ENCODE peak calls at places on chromosomes 11 and 22, in four cellular contexts. N is effector memory CD4-positive, alpha-beta T cell; V is body of pancreas; R is neuronal stem cell. B is an unnamed sample.

GRCh38 chr11:65588199-65589054 is 7.2 kb downstream of the KCNK7 start:
- DNase-seq in R (no peak), V (peak; percentile 74), N (peak; percentile 67), B (peak; percentile 38)

GRCh38 chr22:47203554-47203991 is 441.1 kb downstream of the TBC1D22A start:
- DNase-seq in N (no peak), R (no peak), V (peak; percentile 12), B (no peak)

GRCh38 chr11:57640068-57640800 is 9.5 kb downstream of the YPEL4 start:
- DNase-seq in R (no peak), V (no peak), N (no peak), B (no peak)

GRCh38 chr11:34158661-34159060 is 53.2 kb downstream of the NAT10 start:
- DNase-seq in N (no peak), V (no peak), R (no peak), B (no peak)

GRCh38 chr11:8566613-8567210 is 27.3 kb downstream of the STK33 start:
- DNase-seq in R (peak; percentile 32), N (no peak), V (no peak), B (no peak)

GRCh38 chr22:28146401-28147304 is 227.6 kb upstream of the PITPNB start:
- DNase-seq in N (no peak), V (no peak), R (no peak), B (no peak)

GRCh38 chr11:75715688-75716087 is 1.9 kb upstream of the MOGAT2 start:
- DNase-seq in V (no peak), R (no peak), N (no peak), B (no peak)

GRCh38 chr11:62398011-62398994 is 20.5 kb upstream of the SCGB1A1 start:
- DNase-seq in N (no peak), V (no peak), R (no peak), B (no peak)

GRCh38 chr11:59802639-59803176 is 7.9 kb downstream of the MRPL16 start:
- DNase-seq in N (peak; percentile 7), V (no peak), R (peak; percentile 4), B (no peak)

GRCh38 chr11:72584293-72584921 is 89.8 kb downstream of the PDE2A start:
- DNase-seq in V (peak; percentile 27), N (peak; percentile 15), R (no peak), B (no peak)

GRCh38 chr11:78575478-78575877 is 814 bp upstream of the NARS2 start:
- DNase-seq in R (no peak), V (no peak), N (no peak), B (no peak)

GRCh38 chr11:69400769-69401590 is 80.5 kb upstream of the LINC01488 start:
- DNase-seq in N (no peak), V (peak; percentile 9), R (no peak), B (no peak)

GRCh38 chr22:42596376-42596775 is 18.3 kb downstream of the POLDIP3 start:
- DNase-seq in R (no peak), N (no peak), V (no peak), B (no peak)

GRCh38 chr22:43168416-43169309 is 17.3 kb downstream of the TSPO start:
- DNase-seq in V (no peak), R (no peak), N (no peak), B (no peak)

GRCh38 chr11:105582497-105582896 is 27.4 kb upstream of the GRIA4 start:
- DNase-seq in V (no peak), R (no peak), N (no peak), B (no peak)

GRCh38 chr11:46352063-46352841 is 5.0 kb downstream of the DGKZ start:
- DNase-seq in R (no peak), V (peak; percentile 91), N (peak; percentile 75), B (peak; percentile 17)

GRCh38 chr11:110856993-110857812 is 145.0 kb upstream of the ARHGAP20 start:
- DNase-seq in N (no peak), V (no peak), R (no peak), B (no peak)
- H3K27ac ChIP-seq in N (no peak overlapping the region), V (no peak overlapping the region), R (no peak overlapping the region), B (no peak overlapping the region)

DNA sequence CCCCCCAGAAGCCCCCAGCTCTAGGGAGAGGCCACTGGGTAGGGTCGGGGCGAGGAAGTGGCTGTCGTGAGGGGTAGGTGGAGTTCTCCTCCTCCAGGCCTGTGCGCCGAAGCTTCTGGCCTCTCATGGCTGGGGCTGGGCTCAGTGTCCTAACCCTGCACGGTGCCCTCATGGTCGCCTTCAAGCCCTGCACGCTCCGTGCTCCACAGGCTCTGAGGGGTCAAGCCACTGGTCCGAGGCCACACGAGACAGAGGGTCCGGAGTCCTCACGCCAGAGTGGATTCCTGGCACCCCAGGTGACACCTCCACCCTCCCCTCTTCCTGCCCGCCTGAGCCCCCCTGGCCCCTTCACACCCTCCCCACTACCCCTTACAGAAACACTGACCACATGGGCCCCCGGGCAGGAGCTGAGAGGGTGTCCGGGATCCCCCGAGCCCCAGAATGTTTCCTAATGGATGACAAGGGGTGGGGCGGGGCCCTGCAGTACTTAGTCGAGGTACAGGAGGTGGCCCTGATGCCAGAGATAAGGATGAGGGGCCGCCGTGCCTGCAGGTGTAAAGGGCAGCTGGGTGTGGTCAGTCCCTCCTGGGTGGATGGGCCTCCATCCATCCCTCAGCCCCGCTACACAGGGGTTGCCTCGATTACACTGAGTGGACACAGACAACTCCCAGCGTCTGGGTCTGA is 1.0 kb upstream of the CDHR5 start:
- DNase-seq in R (no peak), V (peak; percentile 11), N (no peak), B (no peak)
- H3K27ac ChIP-seq in R (no peak overlapping the region), V (no peak overlapping the region), N (no peak overlapping the region), B (no peak overlapping the region)

DNA sequence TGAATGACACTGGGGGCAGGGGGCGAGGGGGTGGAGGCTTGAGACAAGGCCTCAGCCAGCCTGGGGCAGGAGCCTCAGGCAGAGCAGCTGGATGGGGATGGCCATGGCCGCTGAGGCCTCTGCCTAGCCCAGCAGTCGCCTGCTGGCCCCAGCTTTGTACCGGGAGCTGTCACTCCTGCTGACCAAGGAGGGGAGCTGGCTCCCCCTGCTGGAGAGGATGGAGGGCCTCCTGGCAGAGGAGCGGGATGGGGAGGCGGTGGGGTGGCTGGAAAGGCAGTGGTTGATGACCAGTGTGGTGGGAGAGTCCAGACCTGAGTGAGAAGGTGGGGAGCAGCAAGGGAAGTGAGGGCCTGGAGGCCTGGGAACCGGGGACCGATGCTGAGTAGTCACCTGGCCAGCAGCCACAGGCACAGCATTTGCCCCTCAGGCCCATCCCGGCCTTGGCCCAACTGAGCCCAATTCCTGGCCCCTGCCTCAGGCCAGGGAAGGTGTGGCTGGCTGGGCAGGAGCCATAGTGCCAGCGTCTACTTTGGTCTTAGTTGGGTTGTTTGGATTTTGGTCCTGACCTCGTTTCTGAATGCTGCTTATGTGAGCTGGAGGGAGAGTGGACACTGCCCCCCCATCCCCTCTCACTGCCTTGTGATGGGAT is 6.0 kb upstream of the SUSD2 start:
- DNase-seq in R (peak; percentile 49), N (peak; percentile 28), V (peak; percentile 82), B (peak; percentile 30)
- H3K27ac ChIP-seq in R (no peak overlapping the region), N (no peak overlapping the region), V (no peak overlapping the region), B (peak overlapping the region; percentile 16)

GRCh38 chr22:45102896-45103420 is 60.8 kb upstream of the NUP50 start:
- DNase-seq in N (no peak), V (no peak), R (no peak), B (no peak)
- H3K27ac ChIP-seq in N (no peak overlapping the region), V (no peak overlapping the region), R (no peak overlapping the region), B (no peak overlapping the region)

DNA sequence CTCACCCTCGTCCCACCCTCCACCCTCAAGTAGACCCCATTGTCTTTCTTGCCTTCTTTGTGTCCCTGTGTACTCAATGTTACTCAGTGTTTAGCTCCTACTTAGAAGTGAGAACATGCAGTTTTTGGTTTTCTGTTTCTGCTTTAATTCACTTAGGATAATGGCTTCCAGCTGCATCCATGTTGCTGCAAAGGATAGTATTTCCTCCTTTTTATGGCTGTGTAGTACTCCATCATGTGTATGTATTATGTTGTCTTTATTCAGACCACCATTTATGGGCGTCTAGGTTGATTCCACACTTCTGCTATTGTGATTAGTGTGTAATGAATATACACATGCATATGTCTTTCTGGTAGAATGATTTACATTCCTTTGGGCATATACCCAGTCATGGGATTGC is 73.6 kb downstream of the SIK2 start:
- DNase-seq in V (no peak), N (no peak), R (no peak), B (no peak)
- H3K27ac ChIP-seq in V (no peak overlapping the region), N (no peak overlapping the region), R (no peak overlapping the region), B (no peak overlapping the region)

GRCh38 chr22:22159384-22159783 is 85.2 kb upstream of the VPREB1 start:
- DNase-seq in N (no peak), V (no peak), R (no peak), B (no peak)

GRCh38 chr22:22158965-22159364 is 85.6 kb upstream of the VPREB1 start:
- DNase-seq in N (no peak), V (no peak), R (no peak), B (no peak)

GRCh38 chr22:22156716-22157499 is 87.7 kb upstream of the VPREB1 start:
- DNase-seq in N (peak; percentile 11), V (peak; percentile 78), R (peak; percentile 51), B (no peak)

GRCh38 chr22:22157500-22157822 is 87.1 kb upstream of the VPREB1 start:
- DNase-seq in N (no peak), V (no peak), R (no peak), B (no peak)

GRCh38 chr22:22158207-22158816 is 86.3 kb upstream of the VPREB1 start:
- DNase-seq in V (no peak), R (no peak), N (no peak), B (no peak)
- H3K27ac ChIP-seq in V (no peak overlapping the region), R (no peak overlapping the region), N (no peak overlapping the region), B (no peak overlapping the region)

GRCh38 chr22:39024923-39025322 is 4.0 kb downstream of the APOBEC3D start:
- DNase-seq in V (no peak), N (no peak), R (no peak), B (no peak)
- H3K27ac ChIP-seq in V (no peak overlapping the region), N (peak overlapping the region; percentile 51), R (no peak overlapping the region), B (no peak overlapping the region)

GRCh38 chr11:81245791-81246190 is 1487.9 kb downstream of the FAM181B start:
- DNase-seq in N (no peak), R (no peak), V (no peak), B (no peak)

DNA sequence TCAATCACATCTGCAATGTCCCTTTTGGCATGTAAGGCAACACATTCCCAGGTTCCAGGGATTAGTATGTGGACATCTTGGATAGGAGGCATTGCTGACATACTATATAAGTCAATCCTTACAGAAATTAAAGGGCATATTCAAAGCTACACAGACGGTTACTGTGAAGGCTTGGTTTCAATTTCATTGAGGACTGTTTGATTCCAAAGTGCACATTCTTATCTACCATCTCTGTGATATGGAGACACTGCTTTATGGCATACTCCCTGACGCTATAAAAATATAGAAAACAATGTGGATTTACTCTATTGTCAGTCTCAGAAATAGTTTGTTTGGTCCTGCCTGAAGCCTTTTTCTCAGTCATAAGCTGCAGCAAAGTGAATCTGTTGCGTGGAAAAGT is 1486.7 kb downstream of the FAM181B start:
- DNase-seq in N (no peak), V (no peak), R (no peak), B (no peak)
- H3K27ac ChIP-seq in N (no peak overlapping the region), V (no peak overlapping the region), R (no peak overlapping the region), B (no peak overlapping the region)

DNA sequence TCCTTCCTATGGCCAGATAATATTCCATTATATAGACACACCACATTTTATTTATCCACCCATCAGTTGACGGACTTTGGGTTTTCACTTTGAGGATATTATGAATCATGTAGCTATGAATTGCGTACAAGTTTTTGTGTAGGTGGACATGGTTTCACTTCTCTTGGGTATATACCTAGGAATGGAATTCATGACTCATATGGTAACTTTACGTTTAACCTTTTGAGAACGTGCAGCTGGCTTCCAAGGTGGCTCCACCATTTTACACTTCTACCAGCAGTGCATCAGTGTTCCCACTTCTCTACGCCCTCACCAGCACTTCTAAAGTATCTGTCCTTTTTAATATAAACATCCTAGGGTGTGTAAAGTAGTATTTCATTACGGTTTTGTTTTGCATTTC is 112.0 kb downstream of the PLEKHA7 start:
- DNase-seq in N (no peak), V (no peak), R (no peak), B (no peak)
- H3K27ac ChIP-seq in N (no peak overlapping the region), V (no peak overlapping the region), R (no peak overlapping the region), B (no peak overlapping the region)

B was measured in caudate nucleus.